ENCODE peak calls at places on chromosomes 4 and X, in seven cellular contexts. One of them, this sample, is unnamed.

GRCh38 chr4:92234393-92235176 is 69.2 kb upstream of the GRID2 start:
- DNase-seq in IMR-90: peak; percentile 100
- DNase-seq in fibroblast of pulmonary artery: peak; percentile 100
- DNase-seq in fibroblast of lung: peak; percentile 99
- DNase-seq in neural progenitor cell: no peak
- DNase-seq in HCT116: peak; percentile 7
- DNase-seq in upper lobe of right lung: no peak
- DNase-seq in this sample: peak; percentile 99

GRCh38 chr4:187550256-187550950 is 445.2 kb upstream of the ZFP42 start:
- DNase-seq in IMR-90: peak; percentile 30
- DNase-seq in fibroblast of pulmonary artery: peak; percentile 1
- DNase-seq in fibroblast of lung: peak; percentile 21
- DNase-seq in neural progenitor cell: no peak
- DNase-seq in HCT116: peak; percentile 7
- DNase-seq in upper lobe of right lung: no peak
- DNase-seq in this sample: no peak

GRCh38 chrX:5971300-5971699 is 257.4 kb downstream of the NLGN4X start:
- DNase-seq in IMR-90: no peak
- DNase-seq in fibroblast of pulmonary artery: no peak
- DNase-seq in fibroblast of lung: peak; percentile 65
- DNase-seq in neural progenitor cell: no peak
- DNase-seq in HCT116: no peak
- DNase-seq in upper lobe of right lung: no peak
- DNase-seq in this sample: no peak

GRCh38 chrX:444305-444704 is 57.6 kb upstream of the PPP2R3B start:
- DNase-seq in IMR-90: no peak
- DNase-seq in fibroblast of pulmonary artery: no peak
- DNase-seq in fibroblast of lung: no peak
- DNase-seq in neural progenitor cell: no peak
- DNase-seq in HCT116: no peak
- DNase-seq in upper lobe of right lung: no peak
- DNase-seq in this sample: no peak

GRCh38 chrX:139692506-139692849 is 15.5 kb downstream of the MCF2 start:
- DNase-seq in IMR-90: no peak
- DNase-seq in fibroblast of pulmonary artery: no peak
- DNase-seq in fibroblast of lung: no peak
- DNase-seq in neural progenitor cell: no peak
- DNase-seq in HCT116: no peak
- DNase-seq in upper lobe of right lung: no peak
- DNase-seq in this sample: no peak

GRCh38 chr4:40506066-40506465 is 123.6 kb downstream of the RBM47 start:
- DNase-seq in IMR-90: no peak
- DNase-seq in fibroblast of pulmonary artery: no peak
- DNase-seq in fibroblast of lung: no peak
- DNase-seq in neural progenitor cell: no peak
- DNase-seq in HCT116: no peak
- DNase-seq in upper lobe of right lung: no peak
- DNase-seq in this sample: no peak

GRCh38 chrX:21733705-21734104 is 24.2 kb downstream of the SMPX start:
- DNase-seq in IMR-90: no peak
- DNase-seq in fibroblast of pulmonary artery: no peak
- DNase-seq in fibroblast of lung: no peak
- DNase-seq in neural progenitor cell: no peak
- DNase-seq in HCT116: no peak
- DNase-seq in upper lobe of right lung: no peak
- DNase-seq in this sample: no peak

GRCh38 chrX:122238801-122239200 is 945.3 kb upstream of the GRIA3 start:
- DNase-seq in IMR-90: no peak
- DNase-seq in fibroblast of pulmonary artery: peak; percentile 11
- DNase-seq in fibroblast of lung: peak; percentile 67
- DNase-seq in neural progenitor cell: no peak
- DNase-seq in HCT116: no peak
- DNase-seq in upper lobe of right lung: no peak
- DNase-seq in this sample: no peak

GRCh38 chr4:81715335-81715734 is 243.6 kb upstream of the RASGEF1B start:
- DNase-seq in IMR-90: no peak
- DNase-seq in fibroblast of pulmonary artery: no peak
- DNase-seq in fibroblast of lung: no peak
- DNase-seq in neural progenitor cell: peak; percentile 74
- DNase-seq in HCT116: no peak
- DNase-seq in upper lobe of right lung: no peak
- DNase-seq in this sample: no peak

GRCh38 chr4:119104644-119105273 is 30.9 kb upstream of the MYOZ2 start:
- DNase-seq in IMR-90: no peak
- DNase-seq in fibroblast of pulmonary artery: no peak
- DNase-seq in fibroblast of lung: no peak
- DNase-seq in neural progenitor cell: no peak
- DNase-seq in HCT116: no peak
- DNase-seq in upper lobe of right lung: no peak
- DNase-seq in this sample: no peak

GRCh38 chr4:80045831-80046230 is 27.2 kb downstream of the ANTXR2 start:
- DNase-seq in IMR-90: peak; percentile 76
- DNase-seq in fibroblast of pulmonary artery: peak; percentile 86
- DNase-seq in fibroblast of lung: peak; percentile 53
- DNase-seq in neural progenitor cell: no peak
- DNase-seq in HCT116: no peak
- DNase-seq in upper lobe of right lung: no peak
- DNase-seq in this sample: no peak

GRCh38 chr4:2745516-2745915 is 10.6 kb downstream of the TNIP2 start:
- DNase-seq in IMR-90: no peak
- DNase-seq in fibroblast of pulmonary artery: no peak
- DNase-seq in fibroblast of lung: no peak
- DNase-seq in neural progenitor cell: no peak
- DNase-seq in HCT116: no peak
- DNase-seq in upper lobe of right lung: no peak
- DNase-seq in this sample: no peak

GRCh38 chr4:124591646-124592045 is 120.9 kb downstream of the ANKRD50 start:
- DNase-seq in IMR-90: no peak
- DNase-seq in fibroblast of pulmonary artery: no peak
- DNase-seq in fibroblast of lung: no peak
- DNase-seq in neural progenitor cell: no peak
- DNase-seq in HCT116: no peak
- DNase-seq in upper lobe of right lung: no peak
- DNase-seq in this sample: no peak

GRCh38 chr4:121995790-121996537 is 44.1 kb upstream of the TRPC3 start:
- DNase-seq in IMR-90: peak; percentile 37
- DNase-seq in fibroblast of pulmonary artery: no peak
- DNase-seq in fibroblast of lung: no peak
- DNase-seq in neural progenitor cell: no peak
- DNase-seq in HCT116: no peak
- DNase-seq in upper lobe of right lung: no peak
- DNase-seq in this sample: no peak

GRCh38 chr4:122000849-122001248 is 49.0 kb upstream of the TRPC3 start:
- DNase-seq in IMR-90: no peak
- DNase-seq in fibroblast of pulmonary artery: no peak
- DNase-seq in fibroblast of lung: no peak
- DNase-seq in neural progenitor cell: peak; percentile 11
- DNase-seq in HCT116: no peak
- DNase-seq in upper lobe of right lung: no peak
- DNase-seq in this sample: no peak

GRCh38 chr4:122003335-122003734 is 51.5 kb upstream of the TRPC3 start:
- DNase-seq in IMR-90: no peak
- DNase-seq in fibroblast of pulmonary artery: peak; percentile 33
- DNase-seq in fibroblast of lung: no peak
- DNase-seq in neural progenitor cell: peak; percentile 41
- DNase-seq in HCT116: peak; percentile 42
- DNase-seq in upper lobe of right lung: no peak
- DNase-seq in this sample: no peak

DNA sequence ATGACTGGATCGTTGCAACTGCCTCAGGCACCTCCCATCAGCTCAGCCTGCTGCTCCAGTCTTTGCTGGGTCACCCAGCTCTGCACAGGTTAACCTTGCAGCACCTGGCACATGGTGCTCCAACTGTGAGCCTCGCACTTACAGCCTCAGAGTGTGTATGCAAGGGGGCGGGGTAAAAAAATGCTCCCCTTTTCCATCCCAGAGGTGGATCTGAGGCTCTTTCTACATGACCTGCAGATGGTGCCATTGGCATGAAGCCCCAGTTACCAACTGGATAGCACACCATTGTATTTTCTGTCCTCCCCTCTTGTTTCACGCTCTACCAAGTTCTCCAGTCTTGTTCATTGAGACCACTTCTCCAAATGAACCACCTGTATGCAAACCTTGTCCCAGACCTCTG is 46.2 kb upstream of the TRPC3 start:
- DNase-seq in IMR-90: no peak
- DNase-seq in fibroblast of pulmonary artery: no peak
- DNase-seq in fibroblast of lung: no peak
- DNase-seq in neural progenitor cell: peak; percentile 13
- DNase-seq in HCT116: no peak
- DNase-seq in upper lobe of right lung: no peak
- DNase-seq in this sample: no peak
- TF ChIP-seq CTCF in IMR-90: no peak
- TF ChIP-seq CTCF in fibroblast of pulmonary artery: no peak
- TF ChIP-seq CTCF in fibroblast of lung: no peak
- TF ChIP-seq CTCF in neural progenitor cell: peak; percentile 24
- TF ChIP-seq CTCF in HCT116: peak; percentile 21
- TF ChIP-seq CTCF in upper lobe of right lung: no peak
- TF ChIP-seq CTCF in this sample: peak; percentile 8

GRCh38 chr4:1718095-1718850 is 2.9 kb downstream of the TMEM129 start:
- DNase-seq in IMR-90: no peak
- DNase-seq in fibroblast of pulmonary artery: no peak
- DNase-seq in fibroblast of lung: no peak
- DNase-seq in neural progenitor cell: no peak
- DNase-seq in HCT116: no peak
- DNase-seq in upper lobe of right lung: peak; percentile 50
- DNase-seq in this sample: no peak
- H3K4me3 ChIP-seq in IMR-90: no peak overlapping the region
- H3K4me3 ChIP-seq in fibroblast of pulmonary artery: no peak overlapping the region
- H3K4me3 ChIP-seq in fibroblast of lung: no peak overlapping the region
- H3K4me3 ChIP-seq in neural progenitor cell: no peak overlapping the region
- H3K4me3 ChIP-seq in HCT116: no peak overlapping the region
- H3K4me3 ChIP-seq in upper lobe of right lung: no peak overlapping the region
- H3K4me3 ChIP-seq in this sample: no peak overlapping the region

GRCh38 chrX:1784773-1785172 is 169.9 kb downstream of the ASMT start:
- DNase-seq in IMR-90: no peak
- DNase-seq in fibroblast of pulmonary artery: no peak
- DNase-seq in fibroblast of lung: no peak
- DNase-seq in neural progenitor cell: no peak
- DNase-seq in HCT116: no peak
- DNase-seq in upper lobe of right lung: no peak
- DNase-seq in this sample: no peak
- TF ChIP-seq CTCF in IMR-90: no peak
- TF ChIP-seq CTCF in fibroblast of pulmonary artery: no peak
- TF ChIP-seq CTCF in fibroblast of lung: no peak
- TF ChIP-seq CTCF in neural progenitor cell: peak; percentile 27
- TF ChIP-seq CTCF in HCT116: peak; percentile 50
- TF ChIP-seq CTCF in upper lobe of right lung: no peak
- TF ChIP-seq CTCF in this sample: no peak

DNA sequence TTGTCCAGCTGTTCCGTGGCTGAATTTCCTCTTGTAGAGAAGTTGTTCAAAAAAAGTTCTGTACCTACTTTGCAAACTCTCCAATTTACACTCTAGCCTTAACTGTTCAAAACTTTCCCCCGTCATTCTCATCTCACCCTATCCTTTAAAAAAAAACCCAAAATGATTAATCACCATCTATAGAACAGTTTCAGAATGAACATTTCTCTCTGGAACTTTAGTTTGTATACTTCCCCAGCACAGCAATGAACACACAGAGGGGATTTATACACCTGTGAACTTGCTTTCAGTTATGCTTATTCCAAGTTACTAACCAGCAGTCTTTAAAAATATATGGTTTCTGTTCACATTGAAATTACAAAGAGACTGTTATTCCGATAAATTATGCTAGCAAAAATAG is 1.2 kb downstream of the GEMIN8 start:
- DNase-seq in IMR-90: no peak
- DNase-seq in fibroblast of pulmonary artery: no peak
- DNase-seq in fibroblast of lung: no peak
- DNase-seq in neural progenitor cell: no peak
- DNase-seq in HCT116: no peak
- DNase-seq in upper lobe of right lung: no peak
- DNase-seq in this sample: no peak
- H3K4me3 ChIP-seq in IMR-90: no peak overlapping the region
- H3K4me3 ChIP-seq in fibroblast of pulmonary artery: peak overlapping the region; percentile 66
- H3K4me3 ChIP-seq in fibroblast of lung: peak overlapping the region; percentile 78
- H3K4me3 ChIP-seq in neural progenitor cell: peak overlapping the region; percentile 60
- H3K4me3 ChIP-seq in HCT116: peak overlapping the region; percentile 64
- H3K4me3 ChIP-seq in upper lobe of right lung: peak overlapping the region; percentile 65
- H3K4me3 ChIP-seq in this sample: no peak overlapping the region

GRCh38 chrX:119389854-119390501 is 9.2 kb upstream of the SLC25A43 start:
- DNase-seq in IMR-90: no peak
- DNase-seq in fibroblast of pulmonary artery: no peak
- DNase-seq in fibroblast of lung: no peak
- DNase-seq in neural progenitor cell: peak; percentile 26
- DNase-seq in HCT116: no peak
- DNase-seq in upper lobe of right lung: no peak
- DNase-seq in this sample: no peak
- TF ChIP-seq CTCF in IMR-90: no peak
- TF ChIP-seq CTCF in fibroblast of pulmonary artery: peak; percentile 3
- TF ChIP-seq CTCF in fibroblast of lung: no peak
- TF ChIP-seq CTCF in neural progenitor cell: no peak
- TF ChIP-seq CTCF in HCT116: no peak
- TF ChIP-seq CTCF in upper lobe of right lung: no peak
- TF ChIP-seq CTCF in this sample: peak; percentile 2

DNA sequence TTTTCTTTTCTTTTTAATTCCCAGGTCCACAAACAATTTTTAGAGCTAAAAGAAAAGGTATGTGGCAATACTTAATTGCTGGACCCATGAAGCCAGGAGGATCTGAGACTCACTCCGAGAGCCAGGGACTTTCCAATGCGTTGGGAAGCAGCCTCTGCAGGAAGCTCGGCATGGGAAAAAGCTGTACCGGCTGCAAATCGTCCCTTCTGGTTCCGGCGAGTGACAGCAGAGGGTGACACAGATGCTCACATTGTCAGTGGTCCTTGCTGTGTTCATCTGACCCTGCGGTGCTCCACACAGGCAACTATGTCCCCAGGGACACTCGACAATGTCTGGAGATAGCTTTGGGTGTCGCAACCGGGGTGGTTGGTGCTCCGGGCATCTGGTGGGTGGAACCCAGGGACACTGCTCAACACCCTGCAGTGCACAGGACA is 164.0 kb downstream of the PRKX start:
- DNase-seq in IMR-90: peak; percentile 48
- DNase-seq in fibroblast of pulmonary artery: peak; percentile 45
- DNase-seq in fibroblast of lung: no peak
- DNase-seq in neural progenitor cell: peak; percentile 16
- DNase-seq in HCT116: no peak
- DNase-seq in upper lobe of right lung: no peak
- DNase-seq in this sample: no peak
- H3K4me3 ChIP-seq in IMR-90: peak overlapping the region; percentile 13
- H3K4me3 ChIP-seq in fibroblast of pulmonary artery: peak overlapping the region; percentile 34
- H3K4me3 ChIP-seq in fibroblast of lung: no peak overlapping the region
- H3K4me3 ChIP-seq in neural progenitor cell: no peak overlapping the region
- H3K4me3 ChIP-seq in HCT116: no peak overlapping the region
- H3K4me3 ChIP-seq in upper lobe of right lung: peak overlapping the region; percentile 10
- H3K4me3 ChIP-seq in this sample: no peak overlapping the region

GRCh38 chr4:122531514-122531913 is 75.0 kb upstream of the IL2 start:
- DNase-seq in IMR-90: no peak
- DNase-seq in fibroblast of pulmonary artery: no peak
- DNase-seq in fibroblast of lung: no peak
- DNase-seq in neural progenitor cell: no peak
- DNase-seq in HCT116: no peak
- DNase-seq in upper lobe of right lung: no peak
- DNase-seq in this sample: no peak
- TF ChIP-seq CTCF in IMR-90: no peak
- TF ChIP-seq CTCF in fibroblast of pulmonary artery: no peak
- TF ChIP-seq CTCF in fibroblast of lung: no peak
- TF ChIP-seq CTCF in neural progenitor cell: no peak
- TF ChIP-seq CTCF in HCT116: no peak
- TF ChIP-seq CTCF in upper lobe of right lung: no peak
- TF ChIP-seq CTCF in this sample: no peak

GRCh38 chr4:37454263-37454800 is 209.8 kb downstream of the NWD2 start:
- DNase-seq in IMR-90: no peak
- DNase-seq in fibroblast of pulmonary artery: no peak
- DNase-seq in fibroblast of lung: no peak
- DNase-seq in neural progenitor cell: no peak
- DNase-seq in HCT116: no peak
- DNase-seq in upper lobe of right lung: no peak
- DNase-seq in this sample: no peak
- H3K4me3 ChIP-seq in IMR-90: no peak overlapping the region
- H3K4me3 ChIP-seq in fibroblast of pulmonary artery: peak overlapping the region; percentile 25
- H3K4me3 ChIP-seq in fibroblast of lung: no peak overlapping the region
- H3K4me3 ChIP-seq in neural progenitor cell: peak overlapping the region; percentile 48
- H3K4me3 ChIP-seq in HCT116: no peak overlapping the region
- H3K4me3 ChIP-seq in upper lobe of right lung: peak overlapping the region; percentile 55
- H3K4me3 ChIP-seq in this sample: peak overlapping the region; percentile 46